ENCODE peak calls at places on chromosomes 1 and 21, in five cellular contexts. Y is endothelial cell of umbilical vein, W is NCI-H1105, A is astrocyte of the spinal cord, E is AG20443. Q is an unnamed sample.

GRCh38 chr1:204894031-204894430 is 23.4 kb downstream of the NFASC start:
- DNase-seq in A (no peak), E (no peak), Y (no peak), W (no peak), Q (no peak)

GRCh38 chr1:63281753-63282152 is 40.6 kb upstream of the FOXD3 start:
- DNase-seq in E (no peak), W (no peak), A (no peak), Y (no peak), Q (no peak)

GRCh38 chr1:197304626-197305200 is 36.7 kb downstream of the CRB1 start:
- DNase-seq in W (no peak), Y (no peak), E (peak), A (peak), Q (no peak)

GRCh38 chr1:178137238-178137637 is 43.3 kb downstream of the RASAL2 start:
- DNase-seq in E (no peak), A (no peak), W (no peak), Y (no peak), Q (no peak)

GRCh38 chr1:94033849-94034248 is 87.1 kb downstream of the ABCA4 start:
- DNase-seq in Y (peak), W (no peak), E (no peak), A (no peak), Q (peak)

GRCh38 chr1:41999884-42000283 is 81.2 kb upstream of the HIVEP3 start:
- DNase-seq in W (no peak), Y (no peak), E (no peak), A (no peak), Q (no peak)

GRCh38 chr1:165403835-165404482 is 41.0 kb downstream of the RXRG start:
- DNase-seq in A (no peak), W (no peak), Y (peak), E (peak), Q (peak)

GRCh38 chr1:21550097-21550496 is 40.9 kb downstream of the ALPL start:
- DNase-seq in A (peak), W (no peak), Y (no peak), E (no peak), Q (peak)

GRCh38 chr21:31371715-31372114 is 27.7 kb upstream of the TIAM1 start:
- DNase-seq in A (peak), Y (no peak), W (no peak), E (no peak), Q (no peak)

Q was measured in choroid plexus epithelial cell.